ENCODE peak calls at places on chromosomes 7 and 10, in eight cellular contexts. One of them, this sample, is unnamed. For H3K4me1, the result is how much of the 10 kb centered on the place peaks cover.

GRCh38 chr7:101421123-101421522 is 58.4 kb downstream of the COL26A1 start:
- DNase-seq in RWPE2: no peak
- DNase-seq in Panc1: no peak
- DNase-seq in IMR-90: no peak
- DNase-seq in adipocyte: no peak
- DNase-seq in GM23248: no peak
- DNase-seq in heart right ventricle: no peak
- DNase-seq in lung: no peak
- DNase-seq in this sample: no peak

GRCh38 chr10:18246967-18247366 is 106.7 kb downstream of the CACNB2 start:
- DNase-seq in RWPE2: no peak
- DNase-seq in Panc1: no peak
- DNase-seq in IMR-90: no peak
- DNase-seq in adipocyte: no peak
- DNase-seq in GM23248: no peak
- DNase-seq in heart right ventricle: no peak
- DNase-seq in lung: no peak
- DNase-seq in this sample: no peak

GRCh38 chr10:133489816-133490588 is 36.3 kb downstream of the SCART1 start:
- DNase-seq in RWPE2: no peak
- DNase-seq in Panc1: no peak
- DNase-seq in IMR-90: no peak
- DNase-seq in adipocyte: no peak
- DNase-seq in GM23248: no peak
- DNase-seq in heart right ventricle: no peak
- DNase-seq in lung: no peak
- DNase-seq in this sample: no peak

GRCh38 chr7:106217089-106217542 is 67.7 kb downstream of the NAMPT start:
- DNase-seq in RWPE2: no peak
- DNase-seq in Panc1: peak
- DNase-seq in IMR-90: peak
- DNase-seq in adipocyte: peak
- DNase-seq in GM23248: peak
- DNase-seq in heart right ventricle: peak
- DNase-seq in lung: peak
- DNase-seq in this sample: no peak

GRCh38 chr7:82164813-82165212 is 278.8 kb downstream of the CACNA2D1 start:
- DNase-seq in RWPE2: no peak
- DNase-seq in Panc1: no peak
- DNase-seq in IMR-90: peak
- DNase-seq in adipocyte: peak
- DNase-seq in GM23248: peak
- DNase-seq in heart right ventricle: peak
- DNase-seq in lung: no peak
- DNase-seq in this sample: no peak

GRCh38 chr7:3043544-3044395 is at the start of gene CARD11:
- DNase-seq in RWPE2: no peak
- DNase-seq in Panc1: no peak
- DNase-seq in IMR-90: no peak
- DNase-seq in adipocyte: no peak
- DNase-seq in GM23248: no peak
- DNase-seq in heart right ventricle: no peak
- DNase-seq in lung: no peak
- DNase-seq in this sample: no peak

GRCh38 chr10:70675496-70676161 is 3.3 kb downstream of the ADAMTS14 start:
- DNase-seq in RWPE2: no peak
- DNase-seq in Panc1: no peak
- DNase-seq in IMR-90: no peak
- DNase-seq in adipocyte: no peak
- DNase-seq in GM23248: no peak
- DNase-seq in heart right ventricle: no peak
- DNase-seq in lung: no peak
- DNase-seq in this sample: no peak

GRCh38 chr7:27835408-27835807 is 95.4 kb downstream of the TAX1BP1 start:
- DNase-seq in RWPE2: no peak
- DNase-seq in Panc1: no peak
- DNase-seq in IMR-90: peak
- DNase-seq in adipocyte: no peak
- DNase-seq in GM23248: no peak
- DNase-seq in heart right ventricle: no peak
- DNase-seq in lung: no peak
- DNase-seq in this sample: no peak

GRCh38 chr7:538764-539685 is 19.4 kb upstream of the PDGFA start:
- DNase-seq in RWPE2: peak
- DNase-seq in Panc1: no peak
- DNase-seq in IMR-90: no peak
- DNase-seq in adipocyte: no peak
- DNase-seq in GM23248: no peak
- DNase-seq in heart right ventricle: no peak
- DNase-seq in lung: no peak
- DNase-seq in this sample: no peak

GRCh38 chr10:84537447-84537931 is 209.1 kb downstream of the CCSER2 start:
- DNase-seq in RWPE2: no peak
- DNase-seq in Panc1: peak
- DNase-seq in IMR-90: peak
- DNase-seq in adipocyte: peak
- DNase-seq in GM23248: peak
- DNase-seq in heart right ventricle: peak
- DNase-seq in lung: peak
- DNase-seq in this sample: peak

GRCh38 chr10:50740351-50740688 is 584 bp downstream of the ASAH2B start:
- DNase-seq in RWPE2: no peak
- DNase-seq in Panc1: no peak
- DNase-seq in IMR-90: peak
- DNase-seq in adipocyte: peak
- DNase-seq in GM23248: peak
- DNase-seq in heart right ventricle: peak
- DNase-seq in lung: no peak
- DNase-seq in this sample: no peak

GRCh38 chr7:70589010-70589409 is 542.9 kb upstream of the GALNT17 start:
- DNase-seq in RWPE2: no peak
- DNase-seq in Panc1: no peak
- DNase-seq in IMR-90: no peak
- DNase-seq in adipocyte: no peak
- DNase-seq in GM23248: no peak
- DNase-seq in heart right ventricle: no peak
- DNase-seq in lung: no peak
- DNase-seq in this sample: peak

GRCh38 chr10:46216003-46216634 is 70.7 kb upstream of the ANTXRL start:
- DNase-seq in RWPE2: no peak
- DNase-seq in Panc1: no peak
- DNase-seq in IMR-90: no peak
- DNase-seq in adipocyte: no peak
- DNase-seq in GM23248: no peak
- DNase-seq in heart right ventricle: no peak
- DNase-seq in lung: no peak
- DNase-seq in this sample: no peak

GRCh38 chr10:124000792-124001201 is 92.6 kb downstream of the CHST15 start:
- DNase-seq in RWPE2: no peak
- DNase-seq in Panc1: no peak
- DNase-seq in IMR-90: no peak
- DNase-seq in adipocyte: peak
- DNase-seq in GM23248: peak
- DNase-seq in heart right ventricle: peak
- DNase-seq in lung: peak
- DNase-seq in this sample: no peak

GRCh38 chr7:7982904-7983303 is 14.3 kb downstream of the GLCCI1 start:
- DNase-seq in RWPE2: no peak
- DNase-seq in Panc1: no peak
- DNase-seq in IMR-90: no peak
- DNase-seq in adipocyte: no peak
- DNase-seq in GM23248: no peak
- DNase-seq in heart right ventricle: no peak
- DNase-seq in lung: no peak
- DNase-seq in this sample: no peak

GRCh38 chr10:78664929-78665525 is 403.7 kb upstream of the ZMIZ1 start:
- DNase-seq in RWPE2: no peak
- DNase-seq in Panc1: peak
- DNase-seq in IMR-90: peak
- DNase-seq in adipocyte: peak
- DNase-seq in GM23248: peak
- DNase-seq in heart right ventricle: no peak
- DNase-seq in lung: no peak
- DNase-seq in this sample: no peak

GRCh38 chr10:106311590-106311989 is 852.9 kb downstream of the SORCS1 start:
- DNase-seq in RWPE2: no peak
- DNase-seq in Panc1: no peak
- DNase-seq in IMR-90: no peak
- DNase-seq in adipocyte: no peak
- DNase-seq in GM23248: no peak
- DNase-seq in heart right ventricle: no peak
- DNase-seq in lung: no peak
- DNase-seq in this sample: no peak

GRCh38 chr7:93147358-93147757 is 827 bp downstream of the SAMD9L start:
- DNase-seq in RWPE2: no peak
- DNase-seq in Panc1: no peak
- DNase-seq in IMR-90: peak
- DNase-seq in adipocyte: peak
- DNase-seq in GM23248: peak
- DNase-seq in heart right ventricle: peak
- DNase-seq in lung: peak
- DNase-seq in this sample: no peak

GRCh38 chr7:99106869-99107268 is 37.0 kb downstream of the SMURF1 start:
- DNase-seq in RWPE2: no peak
- DNase-seq in Panc1: no peak
- DNase-seq in IMR-90: peak
- DNase-seq in adipocyte: no peak
- DNase-seq in GM23248: peak
- DNase-seq in heart right ventricle: no peak
- DNase-seq in lung: no peak
- DNase-seq in this sample: no peak

GRCh38 chr10:93841930-93842329 is 51.8 kb upstream of the SLC35G1 start:
- DNase-seq in RWPE2: no peak
- DNase-seq in Panc1: no peak
- DNase-seq in IMR-90: no peak
- DNase-seq in adipocyte: no peak
- DNase-seq in GM23248: no peak
- DNase-seq in heart right ventricle: no peak
- DNase-seq in lung: no peak
- DNase-seq in this sample: no peak

GRCh38 chr10:5590816-5591215 is 66.1 kb downstream of the CALML3 start:
- DNase-seq in RWPE2: no peak
- DNase-seq in Panc1: no peak
- DNase-seq in IMR-90: no peak
- DNase-seq in adipocyte: no peak
- DNase-seq in GM23248: no peak
- DNase-seq in heart right ventricle: no peak
- DNase-seq in lung: no peak
- DNase-seq in this sample: no peak

GRCh38 chr7:75639071-75639892 is 99.5 kb downstream of the HIP1 start:
- DNase-seq in RWPE2: no peak
- DNase-seq in Panc1: no peak
- DNase-seq in IMR-90: peak
- DNase-seq in adipocyte: peak
- DNase-seq in GM23248: peak
- DNase-seq in heart right ventricle: peak
- DNase-seq in lung: peak
- DNase-seq in this sample: peak

GRCh38 chr10:117364121-117364960 is 10.9 kb downstream of the PDZD8 start:
- DNase-seq in RWPE2: no peak
- DNase-seq in Panc1: no peak
- DNase-seq in IMR-90: peak
- DNase-seq in adipocyte: no peak
- DNase-seq in GM23248: no peak
- DNase-seq in heart right ventricle: no peak
- DNase-seq in lung: no peak
- DNase-seq in this sample: no peak

GRCh38 chr10:74238031-74238431 is 87.0 kb downstream of the ADK start:
- DNase-seq in RWPE2: no peak
- DNase-seq in Panc1: no peak
- DNase-seq in IMR-90: peak
- DNase-seq in adipocyte: no peak
- DNase-seq in GM23248: no peak
- DNase-seq in heart right ventricle: no peak
- DNase-seq in lung: peak
- DNase-seq in this sample: peak

GRCh38 chr7:82805527-82805960 is 357.1 kb downstream of the PCLO start:
- DNase-seq in RWPE2: no peak
- DNase-seq in Panc1: peak
- DNase-seq in IMR-90: peak
- DNase-seq in adipocyte: peak
- DNase-seq in GM23248: peak
- DNase-seq in heart right ventricle: no peak
- DNase-seq in lung: no peak
- DNase-seq in this sample: no peak

GRCh38 chr10:109895095-109895818 is 28.1 kb downstream of the XPNPEP1 start:
- DNase-seq in RWPE2: no peak
- DNase-seq in Panc1: no peak
- DNase-seq in IMR-90: peak
- DNase-seq in adipocyte: peak
- DNase-seq in GM23248: peak
- DNase-seq in heart right ventricle: peak
- DNase-seq in lung: no peak
- DNase-seq in this sample: no peak
- H3K4me1 ChIP-seq in RWPE2: under half
- H3K4me1 ChIP-seq in Panc1: under half
- H3K4me1 ChIP-seq in IMR-90: under half
- H3K4me1 ChIP-seq in adipocyte: half or more
- H3K4me1 ChIP-seq in GM23248: half or more
- H3K4me1 ChIP-seq in heart right ventricle: half or more
- H3K4me1 ChIP-seq in lung: under half
- H3K4me1 ChIP-seq in this sample: under half

GRCh38 chr10:33344676-33345075 is 10.2 kb upstream of the NRP1 start:
- DNase-seq in RWPE2: no peak
- DNase-seq in Panc1: no peak
- DNase-seq in IMR-90: no peak
- DNase-seq in adipocyte: no peak
- DNase-seq in GM23248: no peak
- DNase-seq in heart right ventricle: no peak
- DNase-seq in lung: no peak
- DNase-seq in this sample: no peak
- H3K4me1 ChIP-seq in RWPE2: under half
- H3K4me1 ChIP-seq in Panc1: under half
- H3K4me1 ChIP-seq in IMR-90: under half
- H3K4me1 ChIP-seq in adipocyte: under half
- H3K4me1 ChIP-seq in GM23248: under half
- H3K4me1 ChIP-seq in heart right ventricle: under half
- H3K4me1 ChIP-seq in lung: under half
- H3K4me1 ChIP-seq in this sample: under half

DNA sequence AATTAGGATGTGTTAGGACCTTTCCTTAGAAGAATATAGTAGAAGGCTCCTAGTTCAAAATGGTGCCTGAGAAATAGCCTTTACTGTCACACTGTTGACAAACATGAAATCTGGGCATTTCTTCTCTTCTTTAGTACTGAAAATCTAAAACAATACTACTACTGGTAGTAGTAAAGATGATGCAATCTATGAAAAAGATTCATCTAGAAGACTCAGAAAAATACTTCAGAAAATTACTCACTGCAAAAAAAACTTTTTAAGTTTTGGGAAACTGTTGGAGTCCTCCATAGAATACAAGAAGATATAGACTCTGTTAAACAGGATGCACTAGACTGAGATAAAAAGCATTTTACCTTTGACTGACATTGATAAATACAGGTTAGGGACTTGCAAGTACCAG is 67.1 kb downstream of the NRF1 start:
- DNase-seq in RWPE2: no peak
- DNase-seq in Panc1: no peak
- DNase-seq in IMR-90: no peak
- DNase-seq in adipocyte: no peak
- DNase-seq in GM23248: peak
- DNase-seq in heart right ventricle: no peak
- DNase-seq in lung: no peak
- DNase-seq in this sample: no peak
- H3K4me1 ChIP-seq in RWPE2: under half
- H3K4me1 ChIP-seq in Panc1: under half
- H3K4me1 ChIP-seq in IMR-90: under half
- H3K4me1 ChIP-seq in adipocyte: under half
- H3K4me1 ChIP-seq in GM23248: under half
- H3K4me1 ChIP-seq in heart right ventricle: under half
- H3K4me1 ChIP-seq in lung: under half
- H3K4me1 ChIP-seq in this sample: under half

GRCh38 chr10:95421782-95422181 is 131.0 kb upstream of the PDLIM1 start:
- DNase-seq in RWPE2: no peak
- DNase-seq in Panc1: no peak
- DNase-seq in IMR-90: no peak
- DNase-seq in adipocyte: no peak
- DNase-seq in GM23248: no peak
- DNase-seq in heart right ventricle: no peak
- DNase-seq in lung: no peak
- DNase-seq in this sample: no peak
- H3K4me1 ChIP-seq in RWPE2: under half
- H3K4me1 ChIP-seq in Panc1: under half
- H3K4me1 ChIP-seq in IMR-90: under half
- H3K4me1 ChIP-seq in adipocyte: under half
- H3K4me1 ChIP-seq in GM23248: under half
- H3K4me1 ChIP-seq in heart right ventricle: under half
- H3K4me1 ChIP-seq in lung: under half
- H3K4me1 ChIP-seq in this sample: under half

This sample was measured in HAP-1.